ENCODE peak calls at places on chromosomes 12 and 14, in seven cellular contexts. One of them, this sample, is unnamed.

GRCh38 chr12:52202361-52203078 is 10.7 kb upstream of the KRT80 start:
- DNase-seq in HCEC 1CT: no peak
- DNase-seq in activated naive CD4-positive, alpha-beta T cell: no peak
- DNase-seq in stimulated activated CD8-positive, alpha-beta memory T cell treated with anti-CD3 and anti-CD28 coated beads, Interleukin-12 subunit alpha, Interleukin-12 subunit beta, amount 100 ng/mL, for 1 hour: no peak
- DNase-seq in ELR: no peak
- DNase-seq in activated CD8-positive, alpha-beta T cell treated with anti-CD3 and anti-CD28 coated beads for 36 hours: peak
- DNase-seq in RCC 7860: peak
- DNase-seq in this sample: no peak

GRCh38 chr12:13981296-13981962 is at the start of gene GRIN2B:
- DNase-seq in HCEC 1CT: no peak
- DNase-seq in activated naive CD4-positive, alpha-beta T cell: no peak
- DNase-seq in stimulated activated CD8-positive, alpha-beta memory T cell treated with anti-CD3 and anti-CD28 coated beads, Interleukin-12 subunit alpha, Interleukin-12 subunit beta, amount 100 ng/mL, for 1 hour: no peak
- DNase-seq in ELR: no peak
- DNase-seq in activated CD8-positive, alpha-beta T cell treated with anti-CD3 and anti-CD28 coated beads for 36 hours: peak
- DNase-seq in RCC 7860: peak
- DNase-seq in this sample: no peak

GRCh38 chr14:34368971-34369665 is 92.9 kb downstream of the SPTSSA start:
- DNase-seq in HCEC 1CT: no peak
- DNase-seq in activated naive CD4-positive, alpha-beta T cell: no peak
- DNase-seq in stimulated activated CD8-positive, alpha-beta memory T cell treated with anti-CD3 and anti-CD28 coated beads, Interleukin-12 subunit alpha, Interleukin-12 subunit beta, amount 100 ng/mL, for 1 hour: no peak
- DNase-seq in ELR: no peak
- DNase-seq in activated CD8-positive, alpha-beta T cell treated with anti-CD3 and anti-CD28 coated beads for 36 hours: no peak
- DNase-seq in RCC 7860: no peak
- DNase-seq in this sample: no peak

GRCh38 chr14:68248481-68249255 is 429.1 kb downstream of the RAD51B start:
- DNase-seq in HCEC 1CT: peak
- DNase-seq in activated naive CD4-positive, alpha-beta T cell: no peak
- DNase-seq in stimulated activated CD8-positive, alpha-beta memory T cell treated with anti-CD3 and anti-CD28 coated beads, Interleukin-12 subunit alpha, Interleukin-12 subunit beta, amount 100 ng/mL, for 1 hour: no peak
- DNase-seq in ELR: peak
- DNase-seq in activated CD8-positive, alpha-beta T cell treated with anti-CD3 and anti-CD28 coated beads for 36 hours: no peak
- DNase-seq in RCC 7860: peak
- DNase-seq in this sample: no peak

GRCh38 chr12:60173213-60174170 is 577.7 kb downstream of the SLC16A7 start:
- DNase-seq in HCEC 1CT: no peak
- DNase-seq in activated naive CD4-positive, alpha-beta T cell: no peak
- DNase-seq in stimulated activated CD8-positive, alpha-beta memory T cell treated with anti-CD3 and anti-CD28 coated beads, Interleukin-12 subunit alpha, Interleukin-12 subunit beta, amount 100 ng/mL, for 1 hour: no peak
- DNase-seq in ELR: no peak
- DNase-seq in activated CD8-positive, alpha-beta T cell treated with anti-CD3 and anti-CD28 coated beads for 36 hours: no peak
- DNase-seq in RCC 7860: no peak
- DNase-seq in this sample: no peak

GRCh38 chr12:3315201-3315661 is 175.8 kb upstream of the PRMT8 start:
- DNase-seq in HCEC 1CT: peak
- DNase-seq in activated naive CD4-positive, alpha-beta T cell: no peak
- DNase-seq in stimulated activated CD8-positive, alpha-beta memory T cell treated with anti-CD3 and anti-CD28 coated beads, Interleukin-12 subunit alpha, Interleukin-12 subunit beta, amount 100 ng/mL, for 1 hour: no peak
- DNase-seq in ELR: peak
- DNase-seq in activated CD8-positive, alpha-beta T cell treated with anti-CD3 and anti-CD28 coated beads for 36 hours: no peak
- DNase-seq in RCC 7860: no peak
- DNase-seq in this sample: peak

GRCh38 chr12:51600721-51601120 is 9.7 kb downstream of the SCN8A start:
- DNase-seq in HCEC 1CT: no peak
- DNase-seq in activated naive CD4-positive, alpha-beta T cell: no peak
- DNase-seq in stimulated activated CD8-positive, alpha-beta memory T cell treated with anti-CD3 and anti-CD28 coated beads, Interleukin-12 subunit alpha, Interleukin-12 subunit beta, amount 100 ng/mL, for 1 hour: no peak
- DNase-seq in ELR: no peak
- DNase-seq in activated CD8-positive, alpha-beta T cell treated with anti-CD3 and anti-CD28 coated beads for 36 hours: no peak
- DNase-seq in RCC 7860: no peak
- DNase-seq in this sample: no peak

GRCh38 chr12:120328228-120328627 is 649 bp upstream of the PLA2G1B start:
- DNase-seq in HCEC 1CT: no peak
- DNase-seq in activated naive CD4-positive, alpha-beta T cell: no peak
- DNase-seq in stimulated activated CD8-positive, alpha-beta memory T cell treated with anti-CD3 and anti-CD28 coated beads, Interleukin-12 subunit alpha, Interleukin-12 subunit beta, amount 100 ng/mL, for 1 hour: no peak
- DNase-seq in ELR: no peak
- DNase-seq in activated CD8-positive, alpha-beta T cell treated with anti-CD3 and anti-CD28 coated beads for 36 hours: no peak
- DNase-seq in RCC 7860: no peak
- DNase-seq in this sample: no peak

GRCh38 chr12:121620328-121620891 is 5.9 kb upstream of the ORAI1 start:
- DNase-seq in HCEC 1CT: no peak
- DNase-seq in activated naive CD4-positive, alpha-beta T cell: no peak
- DNase-seq in stimulated activated CD8-positive, alpha-beta memory T cell treated with anti-CD3 and anti-CD28 coated beads, Interleukin-12 subunit alpha, Interleukin-12 subunit beta, amount 100 ng/mL, for 1 hour: no peak
- DNase-seq in ELR: no peak
- DNase-seq in activated CD8-positive, alpha-beta T cell treated with anti-CD3 and anti-CD28 coated beads for 36 hours: no peak
- DNase-seq in RCC 7860: no peak
- DNase-seq in this sample: no peak

GRCh38 chr12:11685716-11686115 is 36.2 kb downstream of the ETV6 start:
- DNase-seq in HCEC 1CT: no peak
- DNase-seq in activated naive CD4-positive, alpha-beta T cell: no peak
- DNase-seq in stimulated activated CD8-positive, alpha-beta memory T cell treated with anti-CD3 and anti-CD28 coated beads, Interleukin-12 subunit alpha, Interleukin-12 subunit beta, amount 100 ng/mL, for 1 hour: no peak
- DNase-seq in ELR: no peak
- DNase-seq in activated CD8-positive, alpha-beta T cell treated with anti-CD3 and anti-CD28 coated beads for 36 hours: no peak
- DNase-seq in RCC 7860: no peak
- DNase-seq in this sample: no peak

GRCh38 chr12:19220861-19221466 is 91.4 kb downstream of the PLEKHA5 start:
- DNase-seq in HCEC 1CT: peak
- DNase-seq in activated naive CD4-positive, alpha-beta T cell: no peak
- DNase-seq in stimulated activated CD8-positive, alpha-beta memory T cell treated with anti-CD3 and anti-CD28 coated beads, Interleukin-12 subunit alpha, Interleukin-12 subunit beta, amount 100 ng/mL, for 1 hour: no peak
- DNase-seq in ELR: peak
- DNase-seq in activated CD8-positive, alpha-beta T cell treated with anti-CD3 and anti-CD28 coated beads for 36 hours: no peak
- DNase-seq in RCC 7860: peak
- DNase-seq in this sample: no peak

GRCh38 chr12:92886131-92886530 is 43.0 kb downstream of the EEA1 start:
- DNase-seq in HCEC 1CT: no peak
- DNase-seq in activated naive CD4-positive, alpha-beta T cell: no peak
- DNase-seq in stimulated activated CD8-positive, alpha-beta memory T cell treated with anti-CD3 and anti-CD28 coated beads, Interleukin-12 subunit alpha, Interleukin-12 subunit beta, amount 100 ng/mL, for 1 hour: no peak
- DNase-seq in ELR: no peak
- DNase-seq in activated CD8-positive, alpha-beta T cell treated with anti-CD3 and anti-CD28 coated beads for 36 hours: no peak
- DNase-seq in RCC 7860: no peak
- DNase-seq in this sample: no peak

GRCh38 chr12:6322969-6323339 is 12.5 kb downstream of the PLEKHG6 start:
- DNase-seq in HCEC 1CT: no peak
- DNase-seq in activated naive CD4-positive, alpha-beta T cell: no peak
- DNase-seq in stimulated activated CD8-positive, alpha-beta memory T cell treated with anti-CD3 and anti-CD28 coated beads, Interleukin-12 subunit alpha, Interleukin-12 subunit beta, amount 100 ng/mL, for 1 hour: no peak
- DNase-seq in ELR: no peak
- DNase-seq in activated CD8-positive, alpha-beta T cell treated with anti-CD3 and anti-CD28 coated beads for 36 hours: no peak
- DNase-seq in RCC 7860: no peak
- DNase-seq in this sample: no peak

GRCh38 chr12:117013726-117014125 is 85.5 kb downstream of the TESC start:
- DNase-seq in HCEC 1CT: peak
- DNase-seq in activated naive CD4-positive, alpha-beta T cell: no peak
- DNase-seq in stimulated activated CD8-positive, alpha-beta memory T cell treated with anti-CD3 and anti-CD28 coated beads, Interleukin-12 subunit alpha, Interleukin-12 subunit beta, amount 100 ng/mL, for 1 hour: no peak
- DNase-seq in ELR: peak
- DNase-seq in activated CD8-positive, alpha-beta T cell treated with anti-CD3 and anti-CD28 coated beads for 36 hours: no peak
- DNase-seq in RCC 7860: no peak
- DNase-seq in this sample: no peak

GRCh38 chr12:27821259-27821973 is 41.4 kb upstream of the MANSC4 start:
- DNase-seq in HCEC 1CT: peak
- DNase-seq in activated naive CD4-positive, alpha-beta T cell: no peak
- DNase-seq in stimulated activated CD8-positive, alpha-beta memory T cell treated with anti-CD3 and anti-CD28 coated beads, Interleukin-12 subunit alpha, Interleukin-12 subunit beta, amount 100 ng/mL, for 1 hour: no peak
- DNase-seq in ELR: peak
- DNase-seq in activated CD8-positive, alpha-beta T cell treated with anti-CD3 and anti-CD28 coated beads for 36 hours: peak
- DNase-seq in RCC 7860: peak
- DNase-seq in this sample: no peak

GRCh38 chr12:102197789-102198188 is at the start of gene PMCH:
- DNase-seq in HCEC 1CT: peak
- DNase-seq in activated naive CD4-positive, alpha-beta T cell: no peak
- DNase-seq in stimulated activated CD8-positive, alpha-beta memory T cell treated with anti-CD3 and anti-CD28 coated beads, Interleukin-12 subunit alpha, Interleukin-12 subunit beta, amount 100 ng/mL, for 1 hour: no peak
- DNase-seq in ELR: peak
- DNase-seq in activated CD8-positive, alpha-beta T cell treated with anti-CD3 and anti-CD28 coated beads for 36 hours: no peak
- DNase-seq in RCC 7860: no peak
- DNase-seq in this sample: no peak

GRCh38 chr12:78746001-78746400 is 118.6 kb upstream of the SYT1 start:
- DNase-seq in HCEC 1CT: no peak
- DNase-seq in activated naive CD4-positive, alpha-beta T cell: no peak
- DNase-seq in stimulated activated CD8-positive, alpha-beta memory T cell treated with anti-CD3 and anti-CD28 coated beads, Interleukin-12 subunit alpha, Interleukin-12 subunit beta, amount 100 ng/mL, for 1 hour: no peak
- DNase-seq in ELR: no peak
- DNase-seq in activated CD8-positive, alpha-beta T cell treated with anti-CD3 and anti-CD28 coated beads for 36 hours: no peak
- DNase-seq in RCC 7860: no peak
- DNase-seq in this sample: no peak

GRCh38 chr12:53495903-53496751 is 3.1 kb downstream of the MAP3K12 start:
- DNase-seq in HCEC 1CT: peak
- DNase-seq in activated naive CD4-positive, alpha-beta T cell: no peak
- DNase-seq in stimulated activated CD8-positive, alpha-beta memory T cell treated with anti-CD3 and anti-CD28 coated beads, Interleukin-12 subunit alpha, Interleukin-12 subunit beta, amount 100 ng/mL, for 1 hour: no peak
- DNase-seq in ELR: peak
- DNase-seq in activated CD8-positive, alpha-beta T cell treated with anti-CD3 and anti-CD28 coated beads for 36 hours: no peak
- DNase-seq in RCC 7860: no peak
- DNase-seq in this sample: no peak

GRCh38 chr14:94123296-94123695 is 6.1 kb downstream of the IFI27L2 start:
- DNase-seq in HCEC 1CT: no peak
- DNase-seq in activated naive CD4-positive, alpha-beta T cell: no peak
- DNase-seq in stimulated activated CD8-positive, alpha-beta memory T cell treated with anti-CD3 and anti-CD28 coated beads, Interleukin-12 subunit alpha, Interleukin-12 subunit beta, amount 100 ng/mL, for 1 hour: no peak
- DNase-seq in ELR: no peak
- DNase-seq in activated CD8-positive, alpha-beta T cell treated with anti-CD3 and anti-CD28 coated beads for 36 hours: no peak
- DNase-seq in RCC 7860: no peak
- DNase-seq in this sample: no peak